ENCODE peak calls at places on chromosomes 16 and 17, in six cellular contexts. Z is astrocyte of the cerebellum, J is A549, A is HCT116, B is fibroblast of mammary gland, E is mesothelial cell of epicardium. Y is an unnamed sample.

GRCh38 chr17:34252890-34253525 is 2.1 kb upstream of the CCL2 start:
- DNase-seq in Z (no peak), J (no peak), A (no peak), B (no peak), E (no peak), Y (peak; percentile 62)

GRCh38 chr17:67666710-67667109 is 51.0 kb upstream of the NOL11 start:
- DNase-seq in Z (no peak), J (no peak), A (no peak), B (no peak), E (no peak), Y (no peak)

GRCh38 chr17:36661047-36661666 is 59.8 kb downstream of the MRM1 start:
- DNase-seq in Z (no peak), J (no peak), A (no peak), B (no peak), E (no peak), Y (no peak)

GRCh38 chr16:74304164-74304834 is 7.7 kb downstream of the PSMD7 start:
- DNase-seq in Z (no peak), J (peak; percentile 23), A (no peak), B (peak; percentile 23), E (no peak), Y (peak; percentile 29)

GRCh38 chr16:17271687-17272086 is 199.1 kb downstream of the XYLT1 start:
- DNase-seq in Z (no peak), J (no peak), A (no peak), B (no peak), E (peak; percentile 27), Y (peak; percentile 1)

GRCh38 chr17:3002538-3003301 is 60.7 kb downstream of the OR1D5 start:
- DNase-seq in Z (no peak), J (no peak), A (no peak), B (no peak), E (no peak), Y (no peak)

GRCh38 chr17:40178021-40178601 is 841 bp downstream of the RAPGEFL1 start:
- DNase-seq in Z (no peak), J (no peak), A (no peak), B (no peak), E (no peak), Y (no peak)

GRCh38 chr16:57639172-57639571 is 10.7 kb downstream of the ADGRG1 start:
- DNase-seq in Z (no peak), J (no peak), A (no peak), B (no peak), E (peak; percentile 44), Y (no peak)

GRCh38 chr16:88730632-88731607 is 24.6 kb downstream of the CTU2 start:
- DNase-seq in Z (no peak), J (no peak), A (no peak), B (no peak), E (no peak), Y (peak; percentile 19)

GRCh38 chr16:76653390-76654026 is 376.3 kb downstream of the CNTNAP4 start:
- DNase-seq in Z (peak; percentile 24), J (peak; percentile 32), A (no peak), B (peak; percentile 74), E (no peak), Y (peak; percentile 70)

GRCh38 chr17:68437979-68438877 is 19.1 kb downstream of the WIPI1 start:
- DNase-seq in Z (no peak), J (no peak), A (no peak), B (no peak), E (no peak), Y (peak; percentile 45)

GRCh38 chr17:8398980-8399379 is 1.4 kb upstream of the RNF222 start:
- DNase-seq in Z (no peak), J (no peak), A (no peak), B (no peak), E (no peak), Y (no peak)

GRCh38 chr17:79478051-79478461 is 132.8 kb downstream of the RBFOX3 start:
- DNase-seq in Z (no peak), J (no peak), A (no peak), B (no peak), E (no peak), Y (no peak)

DNA sequence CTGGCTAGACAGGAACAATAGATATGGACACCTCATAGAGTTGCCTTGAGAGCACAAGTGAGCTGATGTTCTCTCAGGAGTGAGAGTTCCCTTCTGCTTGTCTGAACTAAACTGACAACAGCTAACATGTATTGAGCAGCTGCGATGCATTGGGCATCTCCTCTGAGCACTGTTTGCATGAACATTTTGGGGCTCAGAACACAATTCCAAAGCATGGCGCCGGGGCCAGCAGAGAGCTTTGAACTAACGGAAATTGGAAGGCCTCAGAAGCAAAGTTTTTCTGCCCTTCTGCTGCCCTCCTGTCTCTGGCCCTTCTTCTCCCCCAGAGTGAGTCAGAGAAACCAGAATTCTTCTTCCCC is 38.1 kb downstream of the TRPV2 start:
- DNase-seq in Z (no peak), J (no peak), A (no peak), B (no peak), E (no peak), Y (no peak)
- TF ChIP-seq CTCF in Z (no peak), J (no peak), A (no peak), B (no peak), E (peak; percentile 12), Y (no peak)

GRCh38 chr16:66026211-66026610 is 340.3 kb upstream of the CDH5 start:
- DNase-seq in Z (no peak), J (no peak), A (no peak), B (peak; percentile 41), E (no peak), Y (peak; percentile 32)
- TF ChIP-seq CTCF in Z (peak; percentile 47), J (no peak), A (peak; percentile 40), B (peak; percentile 49), E (no peak), Y (peak; percentile 49)

GRCh38 chr16:26963109-26963508 is 103.6 kb upstream of the C16orf82 start:
- DNase-seq in Z (no peak), J (no peak), A (peak; percentile 8), B (peak; percentile 59), E (no peak), Y (peak; percentile 14)
- TF ChIP-seq CTCF in Z (peak; percentile 28), J (no peak), A (peak; percentile 53), B (peak; percentile 41), E (no peak), Y (peak; percentile 20)

GRCh38 chr17:11719852-11720251 is 121.6 kb downstream of the DNAH9 start:
- DNase-seq in Z (no peak), J (no peak), A (no peak), B (no peak), E (no peak), Y (no peak)
- TF ChIP-seq CTCF in Z (no peak), J (no peak), A (no peak), B (no peak), E (no peak), Y (no peak)

Y was measured in fibroblast of pulmonary artery.